ENCODE peak calls at places on chromosomes 11 and 22, in nine cellular contexts. One of them, this sample, is unnamed.

GRCh38 chr22:35098921-35099320 is 33.0 kb downstream of the ISX start:
- DNase-seq in stomach: no peak
- DNase-seq in NCI-H187 treated with DMSO at 0.1 percent for 48 hours: no peak
- DNase-seq in NCI-H2081 treated with DMSO at 0.1 percent for 48 hours: no peak
- DNase-seq in GM12865: no peak
- DNase-seq in foreskin keratinocyte: no peak
- DNase-seq in fibroblast of lung: no peak
- DNase-seq in activated effector memory CD4-positive, alpha-beta T cell treated with Interleukin-2 at 50 U/mL for 16 hours: no peak
- DNase-seq in occipital lobe: no peak
- DNase-seq in this sample: no peak

GRCh38 chr22:30694638-30695350 is at the start of gene OSBP2:
- DNase-seq in stomach: peak
- DNase-seq in foreskin keratinocyte: no peak
- DNase-seq in activated effector memory CD4-positive, alpha-beta T cell treated with Interleukin-2 at 50 U/mL for 16 hours: peak
- DNase-seq in GM12865: peak
- DNase-seq in NCI-H187 treated with DMSO at 0.1 percent for 48 hours: no peak
- DNase-seq in NCI-H2081 treated with DMSO at 0.1 percent for 48 hours: no peak
- DNase-seq in fibroblast of lung: no peak
- DNase-seq in occipital lobe: no peak
- DNase-seq in this sample: peak

GRCh38 chr11:692824-693414 is 2.1 kb downstream of the DEAF1 start:
- DNase-seq in occipital lobe: no peak
- DNase-seq in NCI-H187 treated with DMSO at 0.1 percent for 48 hours: peak
- DNase-seq in fibroblast of lung: peak
- DNase-seq in foreskin keratinocyte: peak
- DNase-seq in stomach: no peak
- DNase-seq in activated effector memory CD4-positive, alpha-beta T cell treated with Interleukin-2 at 50 U/mL for 16 hours: no peak
- DNase-seq in GM12865: peak
- DNase-seq in NCI-H2081 treated with DMSO at 0.1 percent for 48 hours: no peak
- DNase-seq in this sample: no peak

GRCh38 chr11:944711-945470 is 19.2 kb downstream of the AP2A2 start:
- DNase-seq in stomach: no peak
- DNase-seq in occipital lobe: no peak
- DNase-seq in fibroblast of lung: peak
- DNase-seq in foreskin keratinocyte: no peak
- DNase-seq in activated effector memory CD4-positive, alpha-beta T cell treated with Interleukin-2 at 50 U/mL for 16 hours: no peak
- DNase-seq in NCI-H2081 treated with DMSO at 0.1 percent for 48 hours: no peak
- DNase-seq in NCI-H187 treated with DMSO at 0.1 percent for 48 hours: no peak
- DNase-seq in GM12865: no peak
- DNase-seq in this sample: no peak

GRCh38 chr11:7622731-7623130 is 50.6 kb downstream of the CYB5R2 start:
- DNase-seq in fibroblast of lung: no peak
- DNase-seq in stomach: no peak
- DNase-seq in occipital lobe: no peak
- DNase-seq in NCI-H187 treated with DMSO at 0.1 percent for 48 hours: no peak
- DNase-seq in foreskin keratinocyte: no peak
- DNase-seq in NCI-H2081 treated with DMSO at 0.1 percent for 48 hours: no peak
- DNase-seq in GM12865: no peak
- DNase-seq in activated effector memory CD4-positive, alpha-beta T cell treated with Interleukin-2 at 50 U/mL for 16 hours: no peak
- DNase-seq in this sample: no peak

GRCh38 chr22:23181763-23182288 is 1.5 kb downstream of the BCR start:
- DNase-seq in NCI-H187 treated with DMSO at 0.1 percent for 48 hours: no peak
- DNase-seq in fibroblast of lung: no peak
- DNase-seq in stomach: no peak
- DNase-seq in occipital lobe: no peak
- DNase-seq in activated effector memory CD4-positive, alpha-beta T cell treated with Interleukin-2 at 50 U/mL for 16 hours: no peak
- DNase-seq in GM12865: no peak
- DNase-seq in NCI-H2081 treated with DMSO at 0.1 percent for 48 hours: no peak
- DNase-seq in foreskin keratinocyte: no peak
- DNase-seq in this sample: no peak

GRCh38 chr11:22753401-22753800 is 76.2 kb downstream of the SVIP start:
- DNase-seq in stomach: no peak
- DNase-seq in NCI-H187 treated with DMSO at 0.1 percent for 48 hours: no peak
- DNase-seq in activated effector memory CD4-positive, alpha-beta T cell treated with Interleukin-2 at 50 U/mL for 16 hours: no peak
- DNase-seq in fibroblast of lung: no peak
- DNase-seq in GM12865: no peak
- DNase-seq in occipital lobe: no peak
- DNase-seq in foreskin keratinocyte: no peak
- DNase-seq in NCI-H2081 treated with DMSO at 0.1 percent for 48 hours: peak
- DNase-seq in this sample: no peak

GRCh38 chr11:2553886-2554285 is 109.1 kb downstream of the KCNQ1 start:
- DNase-seq in fibroblast of lung: no peak
- DNase-seq in occipital lobe: no peak
- DNase-seq in NCI-H187 treated with DMSO at 0.1 percent for 48 hours: no peak
- DNase-seq in activated effector memory CD4-positive, alpha-beta T cell treated with Interleukin-2 at 50 U/mL for 16 hours: no peak
- DNase-seq in GM12865: no peak
- DNase-seq in NCI-H2081 treated with DMSO at 0.1 percent for 48 hours: no peak
- DNase-seq in foreskin keratinocyte: no peak
- DNase-seq in stomach: no peak
- DNase-seq in this sample: no peak

GRCh38 chr11:119481021-119481666 is 58.2 kb upstream of the THY1 start:
- DNase-seq in NCI-H2081 treated with DMSO at 0.1 percent for 48 hours: peak
- DNase-seq in foreskin keratinocyte: peak
- DNase-seq in NCI-H187 treated with DMSO at 0.1 percent for 48 hours: peak
- DNase-seq in occipital lobe: peak
- DNase-seq in stomach: peak
- DNase-seq in GM12865: peak
- DNase-seq in fibroblast of lung: peak
- DNase-seq in activated effector memory CD4-positive, alpha-beta T cell treated with Interleukin-2 at 50 U/mL for 16 hours: peak
- DNase-seq in this sample: peak

GRCh38 chr11:57597971-57598830 is 716 bp downstream of the SERPING1 start:
- DNase-seq in NCI-H2081 treated with DMSO at 0.1 percent for 48 hours: no peak
- DNase-seq in stomach: peak
- DNase-seq in occipital lobe: peak
- DNase-seq in activated effector memory CD4-positive, alpha-beta T cell treated with Interleukin-2 at 50 U/mL for 16 hours: no peak
- DNase-seq in fibroblast of lung: peak
- DNase-seq in GM12865: no peak
- DNase-seq in NCI-H187 treated with DMSO at 0.1 percent for 48 hours: no peak
- DNase-seq in foreskin keratinocyte: peak
- DNase-seq in this sample: peak

GRCh38 chr22:29308791-29309262 is 2.4 kb downstream of the GAS2L1 start:
- DNase-seq in NCI-H187 treated with DMSO at 0.1 percent for 48 hours: no peak
- DNase-seq in fibroblast of lung: peak
- DNase-seq in stomach: no peak
- DNase-seq in GM12865: peak
- DNase-seq in NCI-H2081 treated with DMSO at 0.1 percent for 48 hours: no peak
- DNase-seq in foreskin keratinocyte: peak
- DNase-seq in activated effector memory CD4-positive, alpha-beta T cell treated with Interleukin-2 at 50 U/mL for 16 hours: peak
- DNase-seq in occipital lobe: no peak
- DNase-seq in this sample: no peak

GRCh38 chr22:18060646-18061620 is 16.9 kb upstream of the PEX26 start:
- DNase-seq in GM12865: no peak
- DNase-seq in activated effector memory CD4-positive, alpha-beta T cell treated with Interleukin-2 at 50 U/mL for 16 hours: no peak
- DNase-seq in NCI-H2081 treated with DMSO at 0.1 percent for 48 hours: no peak
- DNase-seq in occipital lobe: no peak
- DNase-seq in foreskin keratinocyte: peak
- DNase-seq in NCI-H187 treated with DMSO at 0.1 percent for 48 hours: no peak
- DNase-seq in stomach: no peak
- DNase-seq in fibroblast of lung: peak
- DNase-seq in this sample: no peak

GRCh38 chr11:21572210-21572609 is 620.7 kb upstream of the ANO5 start:
- DNase-seq in foreskin keratinocyte: no peak
- DNase-seq in NCI-H187 treated with DMSO at 0.1 percent for 48 hours: no peak
- DNase-seq in NCI-H2081 treated with DMSO at 0.1 percent for 48 hours: no peak
- DNase-seq in stomach: no peak
- DNase-seq in fibroblast of lung: no peak
- DNase-seq in GM12865: no peak
- DNase-seq in activated effector memory CD4-positive, alpha-beta T cell treated with Interleukin-2 at 50 U/mL for 16 hours: no peak
- DNase-seq in occipital lobe: no peak
- DNase-seq in this sample: no peak

GRCh38 chr11:36222755-36223635 is 66.2 kb downstream of the COMMD9 start:
- DNase-seq in occipital lobe: no peak
- DNase-seq in NCI-H187 treated with DMSO at 0.1 percent for 48 hours: peak
- DNase-seq in activated effector memory CD4-positive, alpha-beta T cell treated with Interleukin-2 at 50 U/mL for 16 hours: no peak
- DNase-seq in fibroblast of lung: peak
- DNase-seq in GM12865: no peak
- DNase-seq in stomach: no peak
- DNase-seq in NCI-H2081 treated with DMSO at 0.1 percent for 48 hours: no peak
- DNase-seq in foreskin keratinocyte: no peak
- DNase-seq in this sample: no peak

GRCh38 chr11:46071091-46071490 is 50.2 kb downstream of the PHF21A start:
- DNase-seq in fibroblast of lung: no peak
- DNase-seq in stomach: no peak
- DNase-seq in NCI-H187 treated with DMSO at 0.1 percent for 48 hours: no peak
- DNase-seq in GM12865: no peak
- DNase-seq in activated effector memory CD4-positive, alpha-beta T cell treated with Interleukin-2 at 50 U/mL for 16 hours: no peak
- DNase-seq in occipital lobe: no peak
- DNase-seq in foreskin keratinocyte: no peak
- DNase-seq in NCI-H2081 treated with DMSO at 0.1 percent for 48 hours: no peak
- DNase-seq in this sample: no peak

GRCh38 chr22:42347281-42347824 is 76.9 kb upstream of the TCF20 start:
- DNase-seq in NCI-H2081 treated with DMSO at 0.1 percent for 48 hours: no peak
- DNase-seq in GM12865: no peak
- DNase-seq in fibroblast of lung: no peak
- DNase-seq in stomach: no peak
- DNase-seq in activated effector memory CD4-positive, alpha-beta T cell treated with Interleukin-2 at 50 U/mL for 16 hours: no peak
- DNase-seq in NCI-H187 treated with DMSO at 0.1 percent for 48 hours: no peak
- DNase-seq in foreskin keratinocyte: no peak
- DNase-seq in occipital lobe: no peak
- DNase-seq in this sample: no peak

GRCh38 chr22:19880786-19881569 is 26.3 kb upstream of the GNB1L start:
- DNase-seq in GM12865: no peak
- DNase-seq in stomach: no peak
- DNase-seq in fibroblast of lung: peak
- DNase-seq in foreskin keratinocyte: peak
- DNase-seq in NCI-H187 treated with DMSO at 0.1 percent for 48 hours: no peak
- DNase-seq in activated effector memory CD4-positive, alpha-beta T cell treated with Interleukin-2 at 50 U/mL for 16 hours: no peak
- DNase-seq in NCI-H2081 treated with DMSO at 0.1 percent for 48 hours: no peak
- DNase-seq in occipital lobe: no peak
- DNase-seq in this sample: peak

GRCh38 chr22:17830041-17830961 is 56.0 kb upstream of the BID start:
- DNase-seq in GM12865: peak
- DNase-seq in fibroblast of lung: peak
- DNase-seq in NCI-H2081 treated with DMSO at 0.1 percent for 48 hours: no peak
- DNase-seq in stomach: peak
- DNase-seq in NCI-H187 treated with DMSO at 0.1 percent for 48 hours: no peak
- DNase-seq in foreskin keratinocyte: peak
- DNase-seq in occipital lobe: peak
- DNase-seq in activated effector memory CD4-positive, alpha-beta T cell treated with Interleukin-2 at 50 U/mL for 16 hours: peak
- DNase-seq in this sample: peak

GRCh38 chr11:114479331-114479730 is 40.1 kb downstream of the REXO2 start:
- DNase-seq in foreskin keratinocyte: peak
- DNase-seq in activated effector memory CD4-positive, alpha-beta T cell treated with Interleukin-2 at 50 U/mL for 16 hours: no peak
- DNase-seq in GM12865: no peak
- DNase-seq in stomach: no peak
- DNase-seq in NCI-H2081 treated with DMSO at 0.1 percent for 48 hours: no peak
- DNase-seq in occipital lobe: no peak
- DNase-seq in fibroblast of lung: no peak
- DNase-seq in NCI-H187 treated with DMSO at 0.1 percent for 48 hours: no peak
- DNase-seq in this sample: no peak

GRCh38 chr11:27761356-27761755 is 61.1 kb upstream of the BDNF start:
- DNase-seq in activated effector memory CD4-positive, alpha-beta T cell treated with Interleukin-2 at 50 U/mL for 16 hours: no peak
- DNase-seq in stomach: no peak
- DNase-seq in NCI-H2081 treated with DMSO at 0.1 percent for 48 hours: no peak
- DNase-seq in fibroblast of lung: no peak
- DNase-seq in foreskin keratinocyte: no peak
- DNase-seq in GM12865: no peak
- DNase-seq in NCI-H187 treated with DMSO at 0.1 percent for 48 hours: no peak
- DNase-seq in occipital lobe: no peak
- DNase-seq in this sample: peak

GRCh38 chr22:45757068-45757467 is 85.4 kb downstream of the ATXN10 start:
- DNase-seq in fibroblast of lung: peak
- DNase-seq in GM12865: no peak
- DNase-seq in stomach: no peak
- DNase-seq in NCI-H187 treated with DMSO at 0.1 percent for 48 hours: no peak
- DNase-seq in occipital lobe: no peak
- DNase-seq in foreskin keratinocyte: no peak
- DNase-seq in activated effector memory CD4-positive, alpha-beta T cell treated with Interleukin-2 at 50 U/mL for 16 hours: no peak
- DNase-seq in NCI-H2081 treated with DMSO at 0.1 percent for 48 hours: no peak
- DNase-seq in this sample: peak

GRCh38 chr11:117819096-117820040 is 5.2 kb downstream of the FXYD2 start:
- DNase-seq in stomach: peak
- DNase-seq in foreskin keratinocyte: peak
- DNase-seq in NCI-H2081 treated with DMSO at 0.1 percent for 48 hours: no peak
- DNase-seq in NCI-H187 treated with DMSO at 0.1 percent for 48 hours: peak
- DNase-seq in activated effector memory CD4-positive, alpha-beta T cell treated with Interleukin-2 at 50 U/mL for 16 hours: no peak
- DNase-seq in occipital lobe: peak
- DNase-seq in GM12865: peak
- DNase-seq in fibroblast of lung: peak
- DNase-seq in this sample: peak

GRCh38 chr11:1308745-1309497 is 511 bp downstream of the TOLLIP start:
- DNase-seq in NCI-H187 treated with DMSO at 0.1 percent for 48 hours: no peak
- DNase-seq in fibroblast of lung: peak
- DNase-seq in activated effector memory CD4-positive, alpha-beta T cell treated with Interleukin-2 at 50 U/mL for 16 hours: no peak
- DNase-seq in GM12865: peak
- DNase-seq in occipital lobe: no peak
- DNase-seq in NCI-H2081 treated with DMSO at 0.1 percent for 48 hours: no peak
- DNase-seq in stomach: no peak
- DNase-seq in foreskin keratinocyte: peak
- DNase-seq in this sample: no peak

GRCh38 chr11:34536056-34536455 is 22.5 kb upstream of the ELF5 start:
- DNase-seq in NCI-H187 treated with DMSO at 0.1 percent for 48 hours: no peak
- DNase-seq in fibroblast of lung: no peak
- DNase-seq in activated effector memory CD4-positive, alpha-beta T cell treated with Interleukin-2 at 50 U/mL for 16 hours: no peak
- DNase-seq in GM12865: no peak
- DNase-seq in foreskin keratinocyte: no peak
- DNase-seq in stomach: no peak
- DNase-seq in NCI-H2081 treated with DMSO at 0.1 percent for 48 hours: no peak
- DNase-seq in occipital lobe: no peak
- DNase-seq in this sample: no peak

GRCh38 chr11:62805991-62806441 is 776 bp upstream of the NXF1 start:
- DNase-seq in stomach: no peak
- DNase-seq in fibroblast of lung: no peak
- DNase-seq in foreskin keratinocyte: peak
- DNase-seq in GM12865: peak
- DNase-seq in activated effector memory CD4-positive, alpha-beta T cell treated with Interleukin-2 at 50 U/mL for 16 hours: no peak
- DNase-seq in NCI-H2081 treated with DMSO at 0.1 percent for 48 hours: no peak
- DNase-seq in occipital lobe: no peak
- DNase-seq in NCI-H187 treated with DMSO at 0.1 percent for 48 hours: no peak
- DNase-seq in this sample: no peak

GRCh38 chr11:35598254-35599125 is 19.8 kb upstream of the FJX1 start:
- DNase-seq in fibroblast of lung: no peak
- DNase-seq in GM12865: peak
- DNase-seq in stomach: no peak
- DNase-seq in NCI-H187 treated with DMSO at 0.1 percent for 48 hours: no peak
- DNase-seq in occipital lobe: no peak
- DNase-seq in activated effector memory CD4-positive, alpha-beta T cell treated with Interleukin-2 at 50 U/mL for 16 hours: no peak
- DNase-seq in NCI-H2081 treated with DMSO at 0.1 percent for 48 hours: no peak
- DNase-seq in foreskin keratinocyte: peak
- DNase-seq in this sample: no peak

GRCh38 chr22:46028069-46028991 is 51.4 kb upstream of the WNT7B start:
- DNase-seq in occipital lobe: no peak
- DNase-seq in foreskin keratinocyte: no peak
- DNase-seq in GM12865: no peak
- DNase-seq in NCI-H187 treated with DMSO at 0.1 percent for 48 hours: no peak
- DNase-seq in activated effector memory CD4-positive, alpha-beta T cell treated with Interleukin-2 at 50 U/mL for 16 hours: no peak
- DNase-seq in NCI-H2081 treated with DMSO at 0.1 percent for 48 hours: no peak
- DNase-seq in fibroblast of lung: no peak
- DNase-seq in stomach: no peak
- DNase-seq in this sample: no peak

GRCh38 chr11:83033972-83034672 is 37.6 kb downstream of the RAB30 start:
- DNase-seq in occipital lobe: peak
- DNase-seq in fibroblast of lung: peak
- DNase-seq in stomach: peak
- DNase-seq in foreskin keratinocyte: peak
- DNase-seq in NCI-H187 treated with DMSO at 0.1 percent for 48 hours: no peak
- DNase-seq in activated effector memory CD4-positive, alpha-beta T cell treated with Interleukin-2 at 50 U/mL for 16 hours: no peak
- DNase-seq in NCI-H2081 treated with DMSO at 0.1 percent for 48 hours: no peak
- DNase-seq in GM12865: peak
- DNase-seq in this sample: peak

GRCh38 chr11:116244425-116244824 is 528.4 kb downstream of the BUD13 start:
- DNase-seq in stomach: no peak
- DNase-seq in foreskin keratinocyte: no peak
- DNase-seq in NCI-H187 treated with DMSO at 0.1 percent for 48 hours: no peak
- DNase-seq in GM12865: no peak
- DNase-seq in occipital lobe: no peak
- DNase-seq in fibroblast of lung: no peak
- DNase-seq in NCI-H2081 treated with DMSO at 0.1 percent for 48 hours: no peak
- DNase-seq in activated effector memory CD4-positive, alpha-beta T cell treated with Interleukin-2 at 50 U/mL for 16 hours: no peak
- DNase-seq in this sample: no peak

GRCh38 chr22:37183432-37184379 is 4.3 kb downstream of the C1QTNF6 start:
- DNase-seq in occipital lobe: no peak
- DNase-seq in stomach: no peak
- DNase-seq in NCI-H2081 treated with DMSO at 0.1 percent for 48 hours: no peak
- DNase-seq in activated effector memory CD4-positive, alpha-beta T cell treated with Interleukin-2 at 50 U/mL for 16 hours: no peak
- DNase-seq in GM12865: no peak
- DNase-seq in fibroblast of lung: no peak
- DNase-seq in foreskin keratinocyte: no peak
- DNase-seq in NCI-H187 treated with DMSO at 0.1 percent for 48 hours: no peak
- DNase-seq in this sample: peak

GRCh38 chr11:12721816-12722604 is 47.8 kb downstream of the TEAD1 start:
- DNase-seq in occipital lobe: no peak
- DNase-seq in NCI-H187 treated with DMSO at 0.1 percent for 48 hours: no peak
- DNase-seq in activated effector memory CD4-positive, alpha-beta T cell treated with Interleukin-2 at 50 U/mL for 16 hours: no peak
- DNase-seq in foreskin keratinocyte: no peak
- DNase-seq in fibroblast of lung: no peak
- DNase-seq in stomach: no peak
- DNase-seq in NCI-H2081 treated with DMSO at 0.1 percent for 48 hours: no peak
- DNase-seq in GM12865: no peak
- DNase-seq in this sample: no peak